ENCODE peak calls at places on chromosomes 12 and 14, in seven cellular contexts. W, J, T, E, M, G and V are unnamed samples.

GRCh38 chr12:104137175-104137901 is 672 bp downstream of the NFYB start:
- DNase-seq in W (peak; percentile 71), J (peak; percentile 31), T (peak; percentile 51), E (peak; percentile 56), M (peak; percentile 84), G (peak; percentile 62), V (no peak)

GRCh38 chr12:109310247-109311125 is 1.4 kb upstream of the FOXN4 start:
- DNase-seq in W (no peak), J (no peak), T (no peak), E (no peak), M (peak; percentile 61), G (no peak), V (no peak)

GRCh38 chr14:75298187-75298985 is 19.8 kb downstream of the FOS start:
- DNase-seq in W (peak; percentile 70), J (no peak), T (no peak), E (peak; percentile 89), M (no peak), G (no peak), V (no peak)

GRCh38 chr14:63323148-63323547 is 4.4 kb upstream of the GPHB5 start:
- DNase-seq in W (no peak), J (no peak), T (no peak), E (no peak), M (no peak), G (no peak), V (no peak)

GRCh38 chr14:35878272-35879140 is 52.4 kb downstream of the BRMS1L start:
- DNase-seq in W (no peak), J (peak; percentile 58), T (no peak), E (no peak), M (peak; percentile 24), G (peak; percentile 90), V (peak; percentile 93)

GRCh38 chr12:10618338-10618987 is 5.1 kb upstream of the MAGOHB start:
- DNase-seq in W (no peak), J (peak; percentile 63), T (no peak), E (no peak), M (no peak), G (peak; percentile 79), V (no peak)

GRCh38 chr12:112752298-112752697 is 39.2 kb upstream of the RPH3A start:
- DNase-seq in W (no peak), J (no peak), T (no peak), E (no peak), M (no peak), G (no peak), V (no peak)

GRCh38 chr12:57139796-57140649 is 7.4 kb downstream of the LRP1-AS start:
- DNase-seq in W (no peak), J (no peak), T (no peak), E (no peak), M (peak; percentile 73), G (no peak), V (no peak)

GRCh38 chr12:1919763-1920162 is 1.3 kb upstream of the CACNA2D4 start:
- DNase-seq in W (no peak), J (no peak), T (no peak), E (no peak), M (peak; percentile 1), G (no peak), V (no peak)

GRCh38 chr12:124321040-124321481 is 26.2 kb downstream of the RFLNA start:
- DNase-seq in W (no peak), J (no peak), T (peak; percentile 50), E (peak; percentile 76), M (peak; percentile 70), G (peak; percentile 45), V (peak; percentile 6)

GRCh38 chr12:102816816-102817434 is 100.1 kb downstream of the PAH start:
- DNase-seq in W (no peak), J (no peak), T (peak; percentile 57), E (no peak), M (peak; percentile 45), G (peak; percentile 14), V (peak; percentile 14)

GRCh38 chr12:27213304-27213703 is 30.8 kb upstream of the STK38L start:
- DNase-seq in W (no peak), J (no peak), T (no peak), E (no peak), M (no peak), G (no peak), V (no peak)
- TF ChIP-seq CTCF in W (no peak), J (no peak), T (no peak), E (no peak), M (no peak), G (no peak), V (no peak)

DNA sequence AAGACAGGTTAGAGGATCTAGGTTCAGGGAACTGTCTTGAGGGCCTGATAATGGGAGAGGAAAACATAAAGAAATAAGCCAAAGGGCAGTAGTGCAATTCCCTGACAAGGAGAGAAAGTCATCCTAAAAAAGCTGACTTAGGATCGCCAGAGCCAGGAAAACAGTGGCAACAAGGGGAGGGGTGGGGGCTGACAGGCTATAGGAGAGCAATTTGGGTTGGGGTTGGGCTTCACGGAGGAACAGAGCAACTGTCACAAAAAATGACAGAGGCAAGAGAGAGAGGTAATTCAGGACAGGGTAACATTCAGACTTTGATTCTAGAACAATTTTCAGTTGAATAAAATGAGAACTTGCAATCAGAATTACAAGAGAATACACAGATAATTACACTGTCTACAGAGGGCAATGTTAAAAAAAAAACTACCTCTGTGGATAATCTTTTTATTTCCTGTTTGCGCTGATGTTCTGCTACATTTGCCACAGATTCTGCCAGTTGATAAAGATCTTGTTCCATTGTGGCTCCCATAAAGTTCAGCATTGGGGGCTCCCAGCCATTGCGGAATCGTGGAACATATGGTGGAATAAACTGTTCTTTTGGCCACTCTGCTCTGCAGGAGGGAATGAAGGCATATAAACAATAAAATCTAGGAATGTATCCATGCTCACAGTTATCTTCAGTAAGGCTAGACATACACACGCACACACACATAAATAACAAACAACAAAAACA is 138.6 kb downstream of the EPS8 start:
- DNase-seq in W (no peak), J (no peak), T (no peak), E (no peak), M (no peak), G (no peak), V (no peak)
- H3K4me3 ChIP-seq in W (no peak overlapping the region), J (no peak overlapping the region), T (no peak overlapping the region), E (no peak overlapping the region), M (no peak overlapping the region), G (no peak overlapping the region), V (no peak overlapping the region)

GRCh38 chr14:30756594-30756993 is 117.8 kb upstream of the COCH start:
- DNase-seq in W (no peak), J (no peak), T (peak; percentile 2), E (no peak), M (peak; percentile 6), G (no peak), V (no peak)
- TF ChIP-seq CTCF in W (no peak), J (no peak), T (no peak), E (no peak), M (no peak), G (no peak), V (no peak)

GRCh38 chr12:3200032-3200617 is 122.9 kb downstream of the TSPAN9 start:
- DNase-seq in W (no peak), J (no peak), T (peak; percentile 93), E (no peak), M (no peak), G (peak; percentile 67), V (no peak)
- H3K4me3 ChIP-seq in W (no peak overlapping the region), J (peak overlapping the region; percentile 45), T (peak overlapping the region; percentile 74), E (peak overlapping the region; percentile 48), M (no peak overlapping the region), G (peak overlapping the region; percentile 46), V (peak overlapping the region; percentile 53)

DNA sequence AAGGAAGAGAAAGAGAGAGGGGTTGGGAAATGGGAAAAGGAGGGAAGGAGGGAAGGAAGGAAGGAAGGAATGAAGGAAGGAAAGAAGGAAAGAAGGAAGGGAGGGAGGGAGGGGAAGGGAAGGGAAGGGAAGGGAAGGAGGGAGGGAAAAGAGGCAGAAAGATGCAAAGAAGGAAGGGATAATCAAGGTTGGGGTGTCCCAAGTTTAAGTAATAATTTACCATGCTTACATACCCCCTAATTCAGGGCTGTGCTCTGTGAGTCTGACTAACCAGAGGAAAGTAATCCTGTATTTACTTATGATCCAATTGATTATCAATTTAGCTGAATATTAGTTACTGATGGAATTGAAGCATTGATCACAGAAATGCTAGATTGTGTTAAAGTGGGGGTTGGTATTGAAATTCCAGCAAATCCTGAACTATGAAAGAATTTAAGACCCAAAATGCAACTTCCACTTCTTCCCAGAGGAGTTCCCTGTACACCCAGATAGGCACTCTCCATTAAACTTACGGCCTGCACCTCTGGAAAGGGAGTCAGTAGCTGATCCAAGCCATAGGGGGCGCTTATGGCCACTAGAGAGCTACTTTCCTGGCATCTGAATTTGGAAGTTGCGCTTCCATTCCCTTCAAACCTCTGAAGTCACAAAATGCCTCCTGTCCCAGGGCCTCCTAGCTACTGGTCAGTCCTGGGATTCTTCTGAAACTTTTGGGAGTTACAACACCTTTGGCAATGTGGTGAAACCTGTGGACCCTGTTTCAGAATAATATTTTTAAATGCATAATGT is 162.7 kb upstream of the PWP1 start:
- DNase-seq in W (no peak), J (no peak), T (peak; percentile 6), E (no peak), M (peak; percentile 28), G (no peak), V (no peak)
- TF ChIP-seq CTCF in W (no peak), J (peak; percentile 14), T (no peak), E (no peak), M (peak; percentile 51), G (peak; percentile 32), V (peak; percentile 37)

GRCh38 chr14:99790201-99790977 is 2.8 kb upstream of the EML1 start:
- DNase-seq in W (no peak), J (no peak), T (no peak), E (no peak), M (no peak), G (no peak), V (no peak)

GRCh38 chr14:99792551-99793212 is 531 bp upstream of the EML1 start:
- DNase-seq in W (no peak), J (no peak), T (peak; percentile 13), E (no peak), M (no peak), G (peak; percentile 31), V (no peak)

GRCh38 chr14:99793213-99794155 is at the start of gene EML1:
- DNase-seq in W (peak; percentile 75), J (peak; percentile 39), T (peak; percentile 92), E (peak; percentile 87), M (peak; percentile 78), G (peak; percentile 71), V (no peak)

GRCh38 chr14:99790978-99791376 is 2.2 kb upstream of the EML1 start:
- DNase-seq in W (no peak), J (no peak), T (no peak), E (peak; percentile 68), M (no peak), G (no peak), V (no peak)

DNA sequence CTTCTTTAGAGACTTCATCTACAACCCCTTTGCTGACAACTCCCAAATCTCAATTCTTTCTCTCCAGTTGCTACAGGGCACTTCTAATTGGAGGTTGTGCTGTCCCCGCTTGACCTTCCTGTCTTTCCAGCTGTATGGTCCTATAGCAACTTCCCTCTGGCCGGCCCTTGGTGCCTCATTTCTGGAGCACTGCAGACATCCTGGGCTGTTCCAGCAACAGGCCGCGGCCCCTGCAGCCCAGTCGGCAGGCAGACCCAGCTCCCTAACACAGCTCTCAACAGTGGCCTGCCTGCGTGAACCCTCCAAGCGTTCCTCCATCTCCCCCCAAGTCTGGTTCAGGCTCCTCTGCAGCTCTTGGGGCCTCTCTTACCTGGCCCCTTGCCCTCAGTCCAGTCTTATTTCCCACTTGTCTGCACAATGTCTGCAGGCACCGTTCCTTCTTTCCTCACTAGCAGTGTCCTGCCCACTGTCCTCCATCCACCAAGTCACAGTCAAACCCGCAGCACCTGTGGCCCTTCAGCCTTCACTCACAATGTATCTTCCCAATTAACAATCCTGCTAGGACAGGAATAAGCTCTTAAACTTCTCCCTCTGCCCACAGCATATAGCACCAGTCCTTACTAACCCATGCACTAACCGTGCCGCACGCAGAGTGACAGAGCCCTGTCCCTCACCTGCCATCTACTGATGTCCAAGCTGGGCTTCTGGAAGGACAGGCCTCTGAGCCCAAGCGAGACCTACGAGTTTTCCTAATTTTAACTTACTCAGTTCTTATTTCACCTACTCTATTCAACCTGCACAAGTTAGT is 1.5 kb upstream of the EML1 start:
- DNase-seq in W (no peak), J (no peak), T (no peak), E (no peak), M (no peak), G (no peak), V (no peak)
- H3K4me3 ChIP-seq in W (no peak overlapping the region), J (no peak overlapping the region), T (no peak overlapping the region), E (no peak overlapping the region), M (no peak overlapping the region), G (no peak overlapping the region), V (no peak overlapping the region)